ENCODE peak calls at places on chromosomes 2 and 18, in six cellular contexts. B is HepG2, Q is GM12878, S is SK-N-SH, U is H1, X is K562. W is an unnamed sample.

GRCh38 chr2:241777686-241778627 is 1.3 kb downstream of the GAL3ST2 start:
- DNase-seq in B (no peak), Q (no peak), S (peak; percentile 30), U (no peak), X (no peak), W (no peak)

GRCh38 chr2:31176742-31177141 is 38.5 kb upstream of the GALNT14 start:
- DNase-seq in B (no peak), Q (no peak), S (no peak), U (no peak), X (no peak), W (no peak)

GRCh38 chr2:72793798-72794447 is 31.9 kb downstream of the EXOC6B start:
- DNase-seq in B (no peak), Q (no peak), S (no peak), U (no peak), X (no peak), W (no peak)

GRCh38 chr2:22890142-22890541 is 494.8 kb upstream of the KLHL29 start:
- DNase-seq in B (no peak), Q (no peak), S (no peak), U (no peak), X (no peak), W (no peak)

GRCh38 chr2:85889648-85890281 is 975 bp upstream of the ST3GAL5 start:
- DNase-seq in B (no peak), Q (no peak), S (no peak), U (no peak), X (no peak), W (no peak)

GRCh38 chr2:57698935-57699449 is 347.6 kb upstream of the VRK2 start:
- DNase-seq in B (no peak), Q (no peak), S (no peak), U (no peak), X (no peak), W (no peak)

GRCh38 chr18:40607741-40608140 is 1347.3 kb upstream of the PIK3C3 start:
- DNase-seq in B (no peak), Q (no peak), S (no peak), U (no peak), X (no peak), W (no peak)

GRCh38 chr18:68418226-68418868 is 296.6 kb downstream of the TMX3 start:
- DNase-seq in B (no peak), Q (no peak), S (no peak), U (no peak), X (no peak), W (no peak)

GRCh38 chr2:225354281-225354774 is 45.2 kb upstream of the NYAP2 start:
- DNase-seq in B (peak; percentile 2), Q (no peak), S (peak; percentile 17), U (no peak), X (peak; percentile 21), W (no peak)

GRCh38 chr2:21710496-21710895 is 586.7 kb downstream of the TDRD15 start:
- DNase-seq in B (no peak), Q (no peak), S (no peak), U (no peak), X (no peak), W (no peak)

GRCh38 chr2:31387850-31388249 is 26.7 kb downstream of the XDH start:
- DNase-seq in B (no peak), Q (no peak), S (no peak), U (no peak), X (no peak), W (no peak)

GRCh38 chr18:32183503-32183902 is 6.3 kb upstream of the MEP1B start:
- DNase-seq in B (no peak), Q (no peak), S (no peak), U (no peak), X (no peak), W (no peak)

GRCh38 chr18:77131100-77131651 is 1.4 kb downstream of the MBP start:
- DNase-seq in B (no peak), Q (no peak), S (no peak), U (no peak), X (no peak), W (no peak)

GRCh38 chr2:216242365-216242764 is 129.9 kb downstream of the MARCHF4 start:
- DNase-seq in B (no peak), Q (no peak), S (peak; percentile 29), U (no peak), X (no peak), W (no peak)

GRCh38 chr18:12086249-12086648 is 7.4 kb upstream of the ANKRD62 start:
- DNase-seq in B (no peak), Q (no peak), S (no peak), U (no peak), X (no peak), W (no peak)

GRCh38 chr2:157839162-157839801 is 36.8 kb downstream of the ACVR1 start:
- DNase-seq in B (peak; percentile 70), Q (no peak), S (peak; percentile 63), U (peak; percentile 53), X (peak; percentile 79), W (no peak)

GRCh38 chr2:234754126-234754525 is 197.7 kb upstream of the SH3BP4 start:
- DNase-seq in B (no peak), Q (no peak), S (no peak), U (no peak), X (no peak), W (no peak)

GRCh38 chr2:175008009-175008408 is 2.8 kb upstream of the CHN1 start:
- DNase-seq in B (no peak), Q (no peak), S (no peak), U (no peak), X (no peak), W (no peak)

GRCh38 chr2:158403237-158403636 is 53.3 kb downstream of the CCDC148 start:
- DNase-seq in B (no peak), Q (no peak), S (no peak), U (no peak), X (no peak), W (no peak)

GRCh38 chr2:33064349-33064801 is 117.6 kb downstream of the LTBP1 start:
- DNase-seq in B (no peak), Q (no peak), S (no peak), U (no peak), X (no peak), W (no peak)

GRCh38 chr18:79617521-79618500 is 61.8 kb upstream of the CTDP1 start:
- DNase-seq in B (no peak), Q (no peak), S (no peak), U (no peak), X (no peak), W (no peak)

GRCh38 chr2:237627463-237628321 is at the start of gene LRRFIP1:
- DNase-seq in B (no peak), Q (no peak), S (peak; percentile 95), U (no peak), X (no peak), W (no peak)

GRCh38 chr2:210172219-210172575 is 988 bp upstream of the KANSL1L start:
- DNase-seq in B (no peak), Q (no peak), S (peak; percentile 24), U (no peak), X (no peak), W (no peak)
- TF ChIP-seq GABPA in B (no peak), Q (no peak), S (no peak), U (no peak), X (no peak), W (no peak)

GRCh38 chr18:7615840-7616239 is 48.7 kb downstream of the PTPRM start:
- DNase-seq in B (no peak), Q (no peak), S (no peak), U (no peak), X (no peak), W (no peak)
- H3K27ac ChIP-seq in B (no peak overlapping the region), Q (no peak overlapping the region), S (no peak overlapping the region), U (no peak overlapping the region), X (no peak overlapping the region), W (no peak overlapping the region)

GRCh38 chr2:62291517-62292137 is 95.7 kb downstream of the B3GNT2 start:
- DNase-seq in B (no peak), Q (no peak), S (no peak), U (no peak), X (no peak), W (no peak)
- TF ChIP-seq GABPA in B (no peak), Q (no peak), S (no peak), U (no peak), X (no peak), W (no peak)

DNA sequence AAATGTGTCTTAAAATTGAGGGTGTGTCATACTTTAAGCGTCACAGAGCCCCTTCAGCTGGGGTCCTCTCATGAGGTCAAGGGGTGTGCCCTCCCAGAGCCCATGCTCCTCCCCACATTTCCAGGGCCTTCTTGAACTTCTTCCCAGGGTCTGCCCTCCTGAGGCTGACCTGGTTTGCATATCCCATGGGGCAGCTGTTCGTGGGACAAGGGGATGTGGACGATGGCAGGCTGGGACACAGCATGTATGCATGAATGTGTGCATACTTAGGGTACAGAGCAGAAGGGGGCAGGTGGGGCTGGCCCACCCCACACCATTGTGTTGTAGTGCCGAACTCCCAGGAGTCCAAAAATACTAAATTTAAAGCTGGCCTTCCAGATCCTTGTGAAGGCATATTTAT is 46.2 kb upstream of the TAF1B start:
- DNase-seq in B (no peak), Q (no peak), S (no peak), U (no peak), X (no peak), W (no peak)
- H3K27ac ChIP-seq in B (no peak overlapping the region), Q (no peak overlapping the region), S (no peak overlapping the region), U (no peak overlapping the region), X (no peak overlapping the region), W (no peak overlapping the region)

GRCh38 chr18:59353079-59353680 is 5.9 kb downstream of the LMAN1 start:
- DNase-seq in B (no peak), Q (no peak), S (peak; percentile 5), U (no peak), X (peak; percentile 6), W (no peak)
- TF ChIP-seq GABPA in B (no peak), Q (no peak), S (no peak), U (no peak), X (no peak), W (no peak)

DNA sequence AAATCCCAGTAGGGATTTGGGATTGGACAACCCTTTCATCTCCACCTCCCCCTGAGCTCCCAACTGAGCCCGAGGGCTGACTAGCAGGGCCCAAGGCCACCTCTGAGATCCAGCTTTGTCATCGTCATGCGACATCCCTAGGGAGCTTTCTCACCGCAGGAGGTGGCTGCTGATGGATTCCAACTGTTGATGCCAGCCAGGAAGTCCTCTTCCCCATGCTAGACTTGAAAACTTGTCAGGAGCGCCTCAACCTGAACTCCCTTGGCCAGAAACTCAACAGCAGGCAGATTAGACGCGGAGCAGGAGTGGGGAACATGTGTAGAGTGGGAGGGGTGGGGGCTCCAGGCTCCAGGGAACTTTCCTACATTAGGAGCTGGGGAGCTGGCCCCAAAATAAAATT is 34.3 kb downstream of the EMILIN2 start:
- DNase-seq in B (no peak), Q (no peak), S (no peak), U (no peak), X (no peak), W (no peak)
- H3K27ac ChIP-seq in B (no peak overlapping the region), Q (no peak overlapping the region), S (no peak overlapping the region), U (no peak overlapping the region), X (no peak overlapping the region), W (peak overlapping the region; percentile 52)

GRCh38 chr2:9644603-9645002 is 13.8 kb upstream of the YWHAQ start:
- DNase-seq in B (no peak), Q (no peak), S (no peak), U (no peak), X (no peak), W (no peak)
- TF ChIP-seq GABPA in B (no peak), Q (no peak), S (no peak), U (no peak), X (no peak), W (no peak)

GRCh38 chr2:10709290-10709939 is 12.0 kb upstream of the ATP6V1C2 start:
- DNase-seq in B (peak; percentile 51), Q (no peak), S (peak; percentile 50), U (peak; percentile 41), X (no peak), W (no peak)
- H3K27ac ChIP-seq in B (no peak overlapping the region), Q (no peak overlapping the region), S (no peak overlapping the region), U (no peak overlapping the region), X (no peak overlapping the region), W (no peak overlapping the region)